ENCODE peak calls at places on chromosomes 11 and 22, in four cellular contexts. One of them, this sample, is unnamed.

GRCh38 chr11:130790689-130791088 is 125.6 kb downstream of the SNX19 start:
- DNase-seq in upper lobe of right lung: no peak
- DNase-seq in HL-60: no peak
- DNase-seq in SK-N-SH: no peak
- DNase-seq in this sample: no peak

GRCh38 chr11:71180694-71181466 is 71.5 kb downstream of the SHANK2 start:
- DNase-seq in HL-60: no peak
- DNase-seq in upper lobe of right lung: no peak
- DNase-seq in SK-N-SH: no peak
- DNase-seq in this sample: no peak

GRCh38 chr11:67584205-67584880 is 731 bp downstream of the GSTP1 start:
- DNase-seq in upper lobe of right lung: peak; percentile 93
- DNase-seq in HL-60: peak; percentile 95
- DNase-seq in SK-N-SH: peak; percentile 80
- DNase-seq in this sample: peak; percentile 71

GRCh38 chr11:68130121-68130520 is 8.9 kb upstream of the CHKA start:
- DNase-seq in upper lobe of right lung: no peak
- DNase-seq in HL-60: no peak
- DNase-seq in SK-N-SH: no peak
- DNase-seq in this sample: no peak

GRCh38 chr11:124656759-124657627 is 16.5 kb downstream of the SIAE start:
- DNase-seq in HL-60: no peak
- DNase-seq in upper lobe of right lung: no peak
- DNase-seq in SK-N-SH: peak; percentile 52
- DNase-seq in this sample: no peak

GRCh38 chr11:60905551-60906113 is 753 bp downstream of the PRPF19 start:
- DNase-seq in HL-60: no peak
- DNase-seq in upper lobe of right lung: no peak
- DNase-seq in SK-N-SH: peak; percentile 60
- DNase-seq in this sample: no peak

GRCh38 chr22:27990879-27991278 is 71.8 kb upstream of the PITPNB start:
- DNase-seq in SK-N-SH: peak; percentile 72
- DNase-seq in HL-60: peak; percentile 58
- DNase-seq in upper lobe of right lung: no peak
- DNase-seq in this sample: no peak

GRCh38 chr11:92272651-92273050 is 48.0 kb downstream of the FAT3 start:
- DNase-seq in SK-N-SH: no peak
- DNase-seq in upper lobe of right lung: no peak
- DNase-seq in HL-60: no peak
- DNase-seq in this sample: no peak

GRCh38 chr11:119405986-119406385 is 17.0 kb downstream of the THY1 start:
- DNase-seq in upper lobe of right lung: no peak
- DNase-seq in HL-60: no peak
- DNase-seq in SK-N-SH: no peak
- DNase-seq in this sample: no peak

GRCh38 chr22:27726726-27727449 is 74.7 kb downstream of the MN1 start:
- DNase-seq in SK-N-SH: no peak
- DNase-seq in upper lobe of right lung: peak; percentile 67
- DNase-seq in HL-60: no peak
- DNase-seq in this sample: no peak

GRCh38 chr11:106172389-106172991 is 95.0 kb downstream of the AASDHPPT start:
- DNase-seq in upper lobe of right lung: no peak
- DNase-seq in SK-N-SH: peak; percentile 21
- DNase-seq in HL-60: no peak
- DNase-seq in this sample: no peak

GRCh38 chr11:117843666-117844484 is 19.3 kb upstream of the FXYD2 start:
- DNase-seq in upper lobe of right lung: peak; percentile 89
- DNase-seq in HL-60: peak; percentile 66
- DNase-seq in SK-N-SH: peak; percentile 74
- DNase-seq in this sample: peak; percentile 59

GRCh38 chr22:47787501-47788227 is 1025.2 kb downstream of the TBC1D22A start:
- DNase-seq in upper lobe of right lung: no peak
- DNase-seq in HL-60: no peak
- DNase-seq in SK-N-SH: no peak
- DNase-seq in this sample: no peak

GRCh38 chr11:3164138-3164539 is 971 bp downstream of the OSBPL5 start:
- DNase-seq in SK-N-SH: peak; percentile 59
- DNase-seq in upper lobe of right lung: no peak
- DNase-seq in HL-60: peak; percentile 42
- DNase-seq in this sample: no peak

GRCh38 chr22:49446145-49446758 is 381.4 kb downstream of the BRD1 start:
- DNase-seq in upper lobe of right lung: no peak
- DNase-seq in HL-60: no peak
- DNase-seq in SK-N-SH: no peak
- DNase-seq in this sample: no peak

GRCh38 chr11:43853766-43854165 is 26.9 kb upstream of the ALKBH3 start:
- DNase-seq in upper lobe of right lung: no peak
- DNase-seq in HL-60: no peak
- DNase-seq in SK-N-SH: no peak
- DNase-seq in this sample: no peak

GRCh38 chr11:116459233-116459632 is 313.6 kb downstream of the BUD13 start:
- DNase-seq in HL-60: no peak
- DNase-seq in upper lobe of right lung: no peak
- DNase-seq in SK-N-SH: peak; percentile 28
- DNase-seq in this sample: peak; percentile 2

GRCh38 chr11:69981119-69981770 is 96.9 kb upstream of the ANO1 start:
- DNase-seq in SK-N-SH: no peak
- DNase-seq in upper lobe of right lung: no peak
- DNase-seq in HL-60: no peak
- DNase-seq in this sample: no peak

GRCh38 chr11:19890308-19890707 is 177.7 kb downstream of the NAV2 start:
- DNase-seq in HL-60: no peak
- DNase-seq in SK-N-SH: no peak
- DNase-seq in upper lobe of right lung: no peak
- DNase-seq in this sample: no peak

GRCh38 chr11:119505861-119506260 is 82.9 kb upstream of the THY1 start:
- DNase-seq in upper lobe of right lung: no peak
- DNase-seq in SK-N-SH: no peak
- DNase-seq in HL-60: no peak
- DNase-seq in this sample: no peak

GRCh38 chr11:9568854-9569587 is 4.4 kb upstream of the WEE1 start:
- DNase-seq in upper lobe of right lung: no peak
- DNase-seq in HL-60: peak; percentile 36
- DNase-seq in SK-N-SH: peak; percentile 44
- DNase-seq in this sample: peak; percentile 52

GRCh38 chr11:93329936-93330445 is 551 bp upstream of the DEUP1 start:
- DNase-seq in HL-60: no peak
- DNase-seq in upper lobe of right lung: no peak
- DNase-seq in SK-N-SH: peak; percentile 29
- DNase-seq in this sample: no peak

GRCh38 chr11:6693342-6694228 is 10.4 kb upstream of the MRPL17 start:
- DNase-seq in SK-N-SH: no peak
- DNase-seq in upper lobe of right lung: no peak
- DNase-seq in HL-60: no peak
- DNase-seq in this sample: no peak

GRCh38 chr22:29224121-29224858 is 18.6 kb downstream of the EMID1 start:
- DNase-seq in SK-N-SH: peak; percentile 49
- DNase-seq in upper lobe of right lung: peak; percentile 76
- DNase-seq in HL-60: no peak
- DNase-seq in this sample: no peak

GRCh38 chr11:39432929-39433328 is 2026.5 kb downstream of the LRRC4C start:
- DNase-seq in HL-60: no peak
- DNase-seq in upper lobe of right lung: no peak
- DNase-seq in SK-N-SH: no peak
- DNase-seq in this sample: no peak

GRCh38 chr11:119065369-119065768 is 2.2 kb upstream of the VPS11 start:
- DNase-seq in upper lobe of right lung: no peak
- DNase-seq in HL-60: peak; percentile 61
- DNase-seq in SK-N-SH: peak; percentile 52
- DNase-seq in this sample: no peak

GRCh38 chr11:65041206-65042035 is at the start of gene SAC3D1:
- DNase-seq in SK-N-SH: peak; percentile 89
- DNase-seq in upper lobe of right lung: peak; percentile 88
- DNase-seq in HL-60: peak; percentile 66
- DNase-seq in this sample: no peak

DNA sequence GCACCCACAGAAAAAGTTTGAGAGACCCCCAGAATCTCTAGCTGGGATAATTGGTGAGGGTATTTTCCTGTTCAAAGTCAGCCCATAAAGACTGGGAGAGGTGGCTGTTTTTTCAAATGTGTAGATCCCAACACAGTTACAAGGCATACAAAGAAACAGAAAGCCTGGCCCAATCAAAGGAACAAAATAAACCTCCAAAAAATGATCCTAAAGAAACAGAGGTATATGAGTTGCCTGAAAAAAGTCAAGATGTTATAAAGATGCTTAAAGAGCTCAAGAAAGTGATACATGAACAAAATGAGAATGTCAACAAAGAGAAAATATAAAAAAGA is 40.2 kb upstream of the MMP12 start:
- DNase-seq in SK-N-SH: no peak
- DNase-seq in HL-60: no peak
- DNase-seq in upper lobe of right lung: no peak
- DNase-seq in this sample: no peak
- TF ChIP-seq CTCF in SK-N-SH: no peak
- TF ChIP-seq CTCF in HL-60: no peak
- TF ChIP-seq CTCF in upper lobe of right lung: no peak
- TF ChIP-seq CTCF in this sample: no peak

GRCh38 chr11:2143652-2144548 is 4.7 kb upstream of the IGF2 start:
- DNase-seq in HL-60: no peak
- DNase-seq in upper lobe of right lung: no peak
- DNase-seq in SK-N-SH: no peak
- DNase-seq in this sample: no peak
- TF ChIP-seq CTCF in HL-60: no peak
- TF ChIP-seq CTCF in upper lobe of right lung: no peak
- TF ChIP-seq CTCF in SK-N-SH: no peak
- TF ChIP-seq CTCF in this sample: no peak

DNA sequence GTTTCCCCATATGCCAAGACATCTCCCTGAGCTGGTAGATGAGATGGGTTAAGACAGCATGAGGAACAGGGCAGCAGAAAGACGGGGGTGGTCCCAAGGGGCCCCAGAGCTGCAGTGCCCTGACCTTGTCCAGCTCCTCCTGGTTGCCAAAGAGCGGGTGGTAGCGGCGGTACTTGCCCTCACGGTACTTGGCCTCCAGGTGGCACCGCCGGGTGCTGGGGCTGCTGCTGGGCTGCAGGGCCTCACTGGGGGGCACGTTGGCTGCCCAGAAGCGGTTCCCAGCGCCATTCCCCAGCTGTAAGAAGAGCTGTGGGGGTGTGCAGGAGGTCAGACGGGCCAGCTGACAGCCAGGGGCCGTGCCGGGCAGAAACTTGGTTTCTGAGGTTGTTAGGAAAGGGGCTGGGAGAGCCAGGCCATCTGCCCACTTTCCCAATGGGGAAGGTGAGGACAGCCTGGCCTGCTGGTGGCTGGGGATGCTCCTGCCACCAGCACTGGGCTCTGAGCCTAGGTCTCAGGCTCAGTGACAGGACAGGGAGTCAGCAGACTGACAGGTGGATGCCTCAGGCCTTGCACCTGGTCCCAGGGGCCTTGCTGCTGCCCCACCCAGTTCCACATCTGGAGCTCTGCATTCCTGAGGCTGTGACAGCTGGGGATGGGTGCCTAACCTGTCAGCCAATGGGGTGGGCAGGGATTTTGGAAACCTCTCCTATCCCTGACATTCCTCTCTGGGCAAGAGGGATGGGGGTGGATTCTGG is 30.0 kb upstream of the PDE2A start:
- DNase-seq in HL-60: no peak
- DNase-seq in SK-N-SH: no peak
- DNase-seq in upper lobe of right lung: peak; percentile 63
- DNase-seq in this sample: no peak
- TF ChIP-seq CTCF in HL-60: no peak
- TF ChIP-seq CTCF in SK-N-SH: peak; percentile 17
- TF ChIP-seq CTCF in upper lobe of right lung: peak; percentile 12
- TF ChIP-seq CTCF in this sample: no peak

DNA sequence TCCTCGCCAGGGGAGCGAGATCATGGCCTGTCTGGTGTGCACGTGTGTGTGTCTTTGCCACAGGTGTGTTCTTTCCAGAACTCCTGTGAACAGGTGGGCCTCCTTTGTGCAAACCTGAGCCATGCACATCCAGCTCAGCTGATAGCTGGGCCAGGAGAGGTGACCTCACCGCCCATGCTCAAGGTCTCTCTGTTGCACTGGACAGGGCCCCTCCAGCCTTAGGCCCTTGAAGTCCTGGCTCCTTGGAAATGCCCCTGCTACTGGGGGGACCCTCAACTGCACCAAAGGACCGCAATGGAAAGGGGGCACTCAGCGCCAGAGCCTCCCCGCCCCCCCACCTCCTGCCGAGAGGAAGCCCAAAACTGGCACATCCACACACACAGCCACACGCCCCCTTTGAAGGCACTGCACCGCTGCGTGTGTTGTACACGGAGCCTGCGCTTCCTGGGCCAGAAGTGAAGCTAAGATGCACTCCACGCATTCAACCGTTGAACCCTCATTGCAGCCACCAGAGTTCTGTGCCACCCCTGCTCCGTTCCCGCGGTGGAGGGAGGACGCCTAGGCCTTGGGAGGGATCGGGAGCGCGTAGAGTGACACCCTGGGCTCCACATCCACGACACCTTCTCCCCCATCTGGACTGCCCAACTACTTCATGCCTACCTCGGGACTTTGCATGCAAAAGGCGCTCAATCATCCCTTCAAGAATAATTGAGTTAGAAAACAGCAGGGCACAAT is 16.4 kb upstream of the IL2RB start:
- DNase-seq in HL-60: no peak
- DNase-seq in SK-N-SH: no peak
- DNase-seq in upper lobe of right lung: peak; percentile 55
- DNase-seq in this sample: no peak
- TF ChIP-seq CTCF in HL-60: peak; percentile 89
- TF ChIP-seq CTCF in SK-N-SH: no peak
- TF ChIP-seq CTCF in upper lobe of right lung: no peak
- TF ChIP-seq CTCF in this sample: no peak

DNA sequence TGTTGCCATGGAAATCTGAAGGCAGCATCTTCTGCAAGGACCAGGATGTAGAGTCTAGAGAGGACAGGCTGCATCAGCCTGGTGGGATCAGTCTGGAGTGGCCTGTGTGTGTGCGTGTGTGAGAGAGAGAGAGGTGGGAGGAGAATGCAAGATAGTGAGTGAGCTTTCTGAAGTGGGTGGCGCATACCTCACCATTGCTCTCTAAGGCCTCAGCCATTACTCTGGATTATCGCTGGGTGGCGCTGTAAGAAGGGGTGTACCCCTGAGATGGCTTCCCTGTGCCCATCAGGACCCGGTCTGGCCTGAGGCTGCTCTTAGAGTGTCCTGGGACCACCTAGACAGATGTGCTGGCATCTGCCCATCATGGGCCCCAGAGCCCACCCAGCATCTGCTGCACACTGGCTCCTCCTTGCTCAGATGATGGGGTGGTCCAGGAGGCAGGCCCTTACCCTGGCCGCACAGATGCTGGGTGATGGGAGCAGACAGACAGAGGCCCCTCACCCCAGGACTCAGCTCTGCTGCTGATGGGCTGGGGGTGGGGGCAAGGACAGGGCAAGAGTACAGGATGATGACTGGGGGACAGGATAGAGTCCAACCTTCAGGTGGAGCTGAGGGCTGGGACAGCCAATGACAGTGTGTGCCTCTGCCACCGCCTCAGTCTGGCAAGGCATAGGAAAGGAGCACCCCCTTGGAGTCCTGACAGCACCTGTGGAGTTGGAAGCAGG is 25.7 kb upstream of the TUB start:
- DNase-seq in SK-N-SH: no peak
- DNase-seq in upper lobe of right lung: no peak
- DNase-seq in HL-60: no peak
- DNase-seq in this sample: no peak
- TF ChIP-seq CTCF in SK-N-SH: no peak
- TF ChIP-seq CTCF in upper lobe of right lung: no peak
- TF ChIP-seq CTCF in HL-60: no peak
- TF ChIP-seq CTCF in this sample: peak; percentile 34

This sample was measured in GM06990.